ENCODE peak calls at places on chromosome 14, in six cellular contexts. M, P, V, E, Z and N are unnamed samples.

GRCh38 chr14:100540141-100540925 is 46.9 kb downstream of the BEGAIN start:
- DNase-seq in P (no peak), M (no peak), V (no peak), Z (no peak), E (no peak), N (no peak)

GRCh38 chr14:63857467-63858030 is 4.7 kb downstream of the SYNE2 start:
- DNase-seq in M (no peak), E (no peak), V (peak), Z (no peak), P (no peak), N (no peak)

GRCh38 chr14:76653875-76654572 is 107.2 kb upstream of the VASH1 start:
- DNase-seq in Z (no peak), V (no peak), E (no peak), P (no peak), M (no peak), N (no peak)

GRCh38 chr14:73245401-73246325 is 8.4 kb downstream of the PAPLN start:
- DNase-seq in E (no peak), Z (peak), M (peak), V (no peak), P (no peak), N (no peak)

GRCh38 chr14:99427632-99428315 is 52.9 kb downstream of the SETD3 start:
- DNase-seq in Z (peak), M (peak), V (no peak), E (no peak), P (no peak), N (no peak)

GRCh38 chr14:54568821-54569591 is 2.1 kb downstream of the SAMD4A start:
- DNase-seq in P (peak), V (no peak), M (peak), E (no peak), Z (peak), N (no peak)

GRCh38 chr14:66284346-66284745 is 201.8 kb upstream of the CCDC196 start:
- DNase-seq in E (no peak), P (no peak), M (peak), V (peak), Z (no peak), N (no peak)

GRCh38 chr14:101449114-101449513 is 112.2 kb upstream of the DIO3 start:
- DNase-seq in V (peak), P (no peak), E (no peak), M (no peak), Z (no peak), N (no peak)

GRCh38 chr14:88551936-88552565 is 2.8 kb downstream of the PTPN21 start:
- DNase-seq in E (no peak), V (no peak), Z (peak), P (peak), M (peak), N (no peak)

GRCh38 chr14:50021261-50021660 is 95.1 kb downstream of the VCPKMT start:
- DNase-seq in M (no peak), V (no peak), Z (no peak), E (no peak), P (no peak), N (no peak)

GRCh38 chr14:75566321-75566720 is 12.1 kb upstream of the FLVCR2 start:
- DNase-seq in E (no peak), P (no peak), M (no peak), V (peak), Z (no peak), N (no peak)

GRCh38 chr14:74667758-74668157 is 45.1 kb downstream of the AREL1 start:
- DNase-seq in E (no peak), Z (no peak), V (no peak), M (no peak), P (no peak), N (no peak)

GRCh38 chr14:95460647-95461478 is 55.6 kb downstream of the SYNE3 start:
- DNase-seq in Z (peak), P (peak), V (peak), M (peak), E (no peak), N (no peak)

GRCh38 chr14:75630695-75631452 is 29.8 kb downstream of the ERG28 start:
- DNase-seq in V (no peak), Z (no peak), P (no peak), M (no peak), E (no peak), N (no peak)

GRCh38 chr14:54338696-54339317 is 58.0 kb upstream of the CDKN3 start:
- DNase-seq in V (peak), M (peak), Z (peak), P (no peak), E (no peak), N (no peak)

GRCh38 chr14:23512156-23512555 is 39.4 kb downstream of the ZFHX2 start:
- DNase-seq in Z (no peak), M (no peak), V (no peak), P (peak), E (no peak), N (no peak)

GRCh38 chr14:23865502-23865901 is 88.1 kb upstream of the DHRS4 start:
- DNase-seq in M (no peak), V (no peak), E (no peak), P (no peak), Z (no peak), N (no peak)

GRCh38 chr14:76828339-76829015 is 2.3 kb downstream of the LRRC74A start:
- DNase-seq in V (no peak), E (no peak), M (peak), P (no peak), Z (no peak), N (no peak)

GRCh38 chr14:50363734-50364113 is 33.0 kb downstream of the CDKL1 start:
- DNase-seq in Z (peak), E (no peak), M (peak), P (no peak), V (no peak), N (no peak)

GRCh38 chr14:33990790-33991189 is 39.9 kb upstream of the EGLN3 start:
- DNase-seq in Z (no peak), E (no peak), P (no peak), M (no peak), V (no peak), N (no peak)

GRCh38 chr14:81533212-81533535 is 479 bp downstream of the SEL1L start:
- DNase-seq in M (no peak), V (no peak), P (no peak), E (no peak), Z (no peak), N (no peak)

GRCh38 chr14:96189288-96189711 is 15.3 kb upstream of the BDKRB2 start:
- DNase-seq in M (peak), E (no peak), V (no peak), P (no peak), Z (peak), N (no peak)

GRCh38 chr14:23028800-23029199 is 5.9 kb downstream of the PSMB5 start:
- DNase-seq in Z (no peak), P (no peak), V (no peak), E (no peak), M (no peak), N (no peak)

GRCh38 chr14:30138517-30138916 is 210.9 kb upstream of the PRKD1 start:
- DNase-seq in E (no peak), V (no peak), P (no peak), Z (no peak), M (peak), N (no peak)

GRCh38 chr14:29734732-29735131 is 192.9 kb downstream of the PRKD1 start:
- DNase-seq in E (no peak), V (no peak), M (no peak), Z (no peak), P (no peak), N (no peak)

GRCh38 chr14:96245710-96246534 is 10.1 kb upstream of the BDKRB1 start:
- DNase-seq in V (no peak), P (no peak), M (peak), Z (peak), E (no peak), N (no peak)